ENCODE peak calls at places on chromosomes 11 and 22, in eight cellular contexts. One of them, this sample, is unnamed.

GRCh38 chr11:38226684-38227083 is 1628.6 kb upstream of the RAG2 start:
- DNase-seq in A549: no peak
- DNase-seq in aorta: no peak
- DNase-seq in Peyer's patch: no peak
- DNase-seq in AG04450: no peak
- DNase-seq in GM23248: peak
- DNase-seq in right cardiac atrium: no peak
- DNase-seq in hepatocyte: no peak
- DNase-seq in this sample: no peak

GRCh38 chr22:37282385-37282677 is at the start of gene CYTH4:
- DNase-seq in GM23248: no peak
- DNase-seq in aorta: peak
- DNase-seq in right cardiac atrium: peak
- DNase-seq in AG04450: no peak
- DNase-seq in A549: no peak
- DNase-seq in hepatocyte: no peak
- DNase-seq in Peyer's patch: peak
- DNase-seq in this sample: no peak

GRCh38 chr11:65593518-65594414 is 1.8 kb downstream of the KCNK7 start:
- DNase-seq in right cardiac atrium: peak
- DNase-seq in A549: no peak
- DNase-seq in hepatocyte: no peak
- DNase-seq in GM23248: no peak
- DNase-seq in aorta: peak
- DNase-seq in AG04450: no peak
- DNase-seq in Peyer's patch: peak
- DNase-seq in this sample: no peak

GRCh38 chr11:7600205-7600775 is 73.0 kb downstream of the CYB5R2 start:
- DNase-seq in A549: peak
- DNase-seq in Peyer's patch: peak
- DNase-seq in GM23248: peak
- DNase-seq in aorta: no peak
- DNase-seq in AG04450: peak
- DNase-seq in hepatocyte: peak
- DNase-seq in right cardiac atrium: peak
- DNase-seq in this sample: peak

GRCh38 chr11:113505046-113505445 is 29.8 kb upstream of the DRD2 start:
- DNase-seq in AG04450: no peak
- DNase-seq in Peyer's patch: no peak
- DNase-seq in aorta: no peak
- DNase-seq in A549: no peak
- DNase-seq in hepatocyte: no peak
- DNase-seq in right cardiac atrium: no peak
- DNase-seq in GM23248: peak
- DNase-seq in this sample: no peak

GRCh38 chr11:61079416-61080150 is 22.7 kb upstream of the CD5 start:
- DNase-seq in aorta: no peak
- DNase-seq in Peyer's patch: peak
- DNase-seq in A549: no peak
- DNase-seq in GM23248: no peak
- DNase-seq in AG04450: no peak
- DNase-seq in hepatocyte: no peak
- DNase-seq in right cardiac atrium: no peak
- DNase-seq in this sample: no peak

GRCh38 chr11:87072787-87073186 is 35.1 kb downstream of the TMEM135 start:
- DNase-seq in AG04450: no peak
- DNase-seq in right cardiac atrium: no peak
- DNase-seq in GM23248: no peak
- DNase-seq in hepatocyte: no peak
- DNase-seq in Peyer's patch: no peak
- DNase-seq in A549: no peak
- DNase-seq in aorta: no peak
- DNase-seq in this sample: no peak

GRCh38 chr11:57562596-57562995 is 4.9 kb downstream of the UBE2L6 start:
- DNase-seq in GM23248: no peak
- DNase-seq in hepatocyte: no peak
- DNase-seq in aorta: no peak
- DNase-seq in AG04450: no peak
- DNase-seq in right cardiac atrium: no peak
- DNase-seq in A549: peak
- DNase-seq in Peyer's patch: no peak
- DNase-seq in this sample: no peak

GRCh38 chr11:116084511-116084910 is 580.3 kb upstream of the CADM1 start:
- DNase-seq in A549: no peak
- DNase-seq in hepatocyte: no peak
- DNase-seq in Peyer's patch: no peak
- DNase-seq in aorta: no peak
- DNase-seq in right cardiac atrium: no peak
- DNase-seq in GM23248: no peak
- DNase-seq in AG04450: no peak
- DNase-seq in this sample: no peak

GRCh38 chr11:61966673-61967176 is 709 bp downstream of the FTH1 start:
- DNase-seq in GM23248: peak
- DNase-seq in A549: peak
- DNase-seq in aorta: peak
- DNase-seq in hepatocyte: no peak
- DNase-seq in AG04450: no peak
- DNase-seq in right cardiac atrium: no peak
- DNase-seq in Peyer's patch: peak
- DNase-seq in this sample: no peak

GRCh38 chr22:50403701-50404101 is 60.6 kb downstream of the PPP6R2 start:
- DNase-seq in Peyer's patch: peak
- DNase-seq in hepatocyte: peak
- DNase-seq in AG04450: no peak
- DNase-seq in right cardiac atrium: peak
- DNase-seq in aorta: peak
- DNase-seq in GM23248: no peak
- DNase-seq in A549: no peak
- DNase-seq in this sample: peak

GRCh38 chr11:90601261-90601660 is 378.4 kb upstream of the CHORDC1 start:
- DNase-seq in GM23248: no peak
- DNase-seq in Peyer's patch: no peak
- DNase-seq in aorta: no peak
- DNase-seq in A549: no peak
- DNase-seq in AG04450: no peak
- DNase-seq in right cardiac atrium: no peak
- DNase-seq in hepatocyte: no peak
- DNase-seq in this sample: no peak

GRCh38 chr22:27886843-27887151 is 32.3 kb downstream of the PITPNB start:
- DNase-seq in Peyer's patch: no peak
- DNase-seq in hepatocyte: no peak
- DNase-seq in A549: no peak
- DNase-seq in AG04450: no peak
- DNase-seq in GM23248: no peak
- DNase-seq in right cardiac atrium: no peak
- DNase-seq in aorta: no peak
- DNase-seq in this sample: no peak

GRCh38 chr22:21606775-21607174 is 23.0 kb downstream of the YDJC start:
- DNase-seq in hepatocyte: no peak
- DNase-seq in GM23248: no peak
- DNase-seq in aorta: no peak
- DNase-seq in right cardiac atrium: no peak
- DNase-seq in AG04450: no peak
- DNase-seq in Peyer's patch: no peak
- DNase-seq in A549: no peak
- DNase-seq in this sample: no peak

GRCh38 chr11:45895553-45896259 is 10.3 kb downstream of the MAPK8IP1 start:
- DNase-seq in hepatocyte: no peak
- DNase-seq in A549: no peak
- DNase-seq in AG04450: no peak
- DNase-seq in GM23248: no peak
- DNase-seq in right cardiac atrium: no peak
- DNase-seq in aorta: no peak
- DNase-seq in Peyer's patch: no peak
- DNase-seq in this sample: no peak

GRCh38 chr11:45897556-45897955 is 9.5 kb downstream of the FREY1 start:
- DNase-seq in Peyer's patch: no peak
- DNase-seq in aorta: no peak
- DNase-seq in A549: peak
- DNase-seq in hepatocyte: no peak
- DNase-seq in right cardiac atrium: no peak
- DNase-seq in GM23248: no peak
- DNase-seq in AG04450: no peak
- DNase-seq in this sample: no peak

GRCh38 chr11:45899086-45899447 is 8.0 kb downstream of the FREY1 start:
- DNase-seq in A549: no peak
- DNase-seq in aorta: no peak
- DNase-seq in GM23248: no peak
- DNase-seq in hepatocyte: no peak
- DNase-seq in Peyer's patch: no peak
- DNase-seq in right cardiac atrium: no peak
- DNase-seq in AG04450: no peak
- DNase-seq in this sample: no peak

GRCh38 chr11:45894555-45895247 is 9.2 kb downstream of the MAPK8IP1 start:
- DNase-seq in right cardiac atrium: no peak
- DNase-seq in hepatocyte: no peak
- DNase-seq in AG04450: no peak
- DNase-seq in aorta: no peak
- DNase-seq in GM23248: no peak
- DNase-seq in A549: no peak
- DNase-seq in Peyer's patch: no peak
- DNase-seq in this sample: no peak

GRCh38 chr11:45896392-45897068 is 10.5 kb downstream of the FREY1 start:
- DNase-seq in right cardiac atrium: no peak
- DNase-seq in A549: no peak
- DNase-seq in AG04450: no peak
- DNase-seq in GM23248: no peak
- DNase-seq in Peyer's patch: no peak
- DNase-seq in hepatocyte: no peak
- DNase-seq in aorta: no peak
- DNase-seq in this sample: peak
- H3K4me3 ChIP-seq in right cardiac atrium: no peak
- H3K4me3 ChIP-seq in A549: no peak
- H3K4me3 ChIP-seq in AG04450: no peak
- H3K4me3 ChIP-seq in GM23248: no peak
- H3K4me3 ChIP-seq in Peyer's patch: no peak
- H3K4me3 ChIP-seq in hepatocyte: no peak
- H3K4me3 ChIP-seq in aorta: no peak
- H3K4me3 ChIP-seq in this sample: no peak

GRCh38 chr11:93519179-93519578 is 24.0 kb downstream of the SMCO4 start:
- DNase-seq in AG04450: no peak
- DNase-seq in hepatocyte: no peak
- DNase-seq in A549: no peak
- DNase-seq in GM23248: no peak
- DNase-seq in right cardiac atrium: no peak
- DNase-seq in Peyer's patch: no peak
- DNase-seq in aorta: no peak
- DNase-seq in this sample: no peak

GRCh38 chr11:93515438-93515837 is 27.8 kb downstream of the SMCO4 start:
- DNase-seq in A549: no peak
- DNase-seq in right cardiac atrium: no peak
- DNase-seq in aorta: no peak
- DNase-seq in Peyer's patch: no peak
- DNase-seq in hepatocyte: no peak
- DNase-seq in GM23248: no peak
- DNase-seq in AG04450: no peak
- DNase-seq in this sample: no peak

GRCh38 chr11:93517611-93518010 is 25.6 kb downstream of the SMCO4 start:
- DNase-seq in A549: no peak
- DNase-seq in Peyer's patch: no peak
- DNase-seq in GM23248: no peak
- DNase-seq in right cardiac atrium: no peak
- DNase-seq in AG04450: no peak
- DNase-seq in hepatocyte: no peak
- DNase-seq in aorta: no peak
- DNase-seq in this sample: no peak

GRCh38 chr11:93518081-93518480 is 25.1 kb downstream of the SMCO4 start:
- DNase-seq in aorta: no peak
- DNase-seq in A549: no peak
- DNase-seq in right cardiac atrium: no peak
- DNase-seq in GM23248: no peak
- DNase-seq in AG04450: no peak
- DNase-seq in Peyer's patch: no peak
- DNase-seq in hepatocyte: no peak
- DNase-seq in this sample: no peak

DNA sequence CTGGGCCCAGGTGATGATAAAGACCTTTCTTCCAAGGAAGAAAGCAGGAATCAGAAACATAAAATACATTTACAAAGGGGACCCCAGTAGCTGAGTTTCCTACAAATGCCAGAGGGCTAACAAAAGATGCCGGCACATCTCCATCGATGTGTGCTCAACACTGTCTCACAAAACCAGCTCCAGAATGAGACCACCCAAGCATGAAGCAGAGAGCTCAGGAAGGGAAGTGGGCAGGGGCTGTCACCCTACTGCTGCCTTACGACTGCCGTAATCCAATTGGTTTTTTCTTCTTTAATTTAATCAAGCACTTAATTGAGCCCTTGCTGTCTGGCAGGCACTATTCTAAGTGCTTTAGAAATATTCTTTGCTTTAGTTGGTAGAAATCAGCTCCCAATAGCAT is 26.1 kb downstream of the SMCO4 start:
- DNase-seq in Peyer's patch: no peak
- DNase-seq in aorta: no peak
- DNase-seq in hepatocyte: no peak
- DNase-seq in AG04450: no peak
- DNase-seq in GM23248: no peak
- DNase-seq in right cardiac atrium: no peak
- DNase-seq in A549: no peak
- DNase-seq in this sample: no peak
- H3K27ac ChIP-seq in Peyer's patch: no peak
- H3K27ac ChIP-seq in aorta: no peak
- H3K27ac ChIP-seq in hepatocyte: no peak
- H3K27ac ChIP-seq in AG04450: no peak
- H3K27ac ChIP-seq in GM23248: no peak
- H3K27ac ChIP-seq in right cardiac atrium: no peak
- H3K27ac ChIP-seq in A549: no peak
- H3K27ac ChIP-seq in this sample: no peak

GRCh38 chr11:28569099-28569498 is 460.9 kb downstream of the METTL15 start:
- DNase-seq in hepatocyte: no peak
- DNase-seq in Peyer's patch: no peak
- DNase-seq in right cardiac atrium: no peak
- DNase-seq in aorta: no peak
- DNase-seq in AG04450: no peak
- DNase-seq in A549: no peak
- DNase-seq in GM23248: no peak
- DNase-seq in this sample: no peak

DNA sequence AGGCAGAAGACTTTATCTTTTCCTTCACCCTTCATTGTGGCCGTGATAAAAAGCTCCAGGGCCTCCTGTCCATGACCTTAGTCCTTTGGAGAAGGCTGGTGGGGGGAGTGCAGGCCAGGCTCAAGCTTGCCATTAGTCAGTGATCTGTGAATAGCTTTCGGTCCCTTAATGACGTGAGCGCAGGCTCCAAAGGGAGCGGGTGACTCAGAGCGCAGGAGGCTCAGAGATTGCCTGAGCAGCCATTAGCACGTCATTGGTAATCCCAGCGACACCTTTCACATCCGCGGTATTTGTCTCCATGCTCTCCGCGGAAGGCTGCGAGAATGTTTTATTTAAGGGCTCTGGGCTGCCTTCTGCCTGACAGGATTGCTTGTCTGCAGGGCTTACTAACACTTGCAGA is 458.5 kb downstream of the METTL15 start:
- DNase-seq in A549: peak
- DNase-seq in GM23248: peak
- DNase-seq in right cardiac atrium: peak
- DNase-seq in AG04450: peak
- DNase-seq in aorta: peak
- DNase-seq in Peyer's patch: peak
- DNase-seq in hepatocyte: peak
- DNase-seq in this sample: peak
- H3K4me3 ChIP-seq in A549: peak
- H3K4me3 ChIP-seq in GM23248: peak
- H3K4me3 ChIP-seq in right cardiac atrium: peak
- H3K4me3 ChIP-seq in AG04450: peak
- H3K4me3 ChIP-seq in aorta: peak
- H3K4me3 ChIP-seq in Peyer's patch: no peak
- H3K4me3 ChIP-seq in hepatocyte: no peak
- H3K4me3 ChIP-seq in this sample: no peak

GRCh38 chr22:20422965-20423635 is 14.5 kb downstream of the SCARF2 start:
- DNase-seq in A549: no peak
- DNase-seq in aorta: peak
- DNase-seq in hepatocyte: peak
- DNase-seq in AG04450: no peak
- DNase-seq in right cardiac atrium: peak
- DNase-seq in Peyer's patch: no peak
- DNase-seq in GM23248: peak
- DNase-seq in this sample: peak
- H3K27ac ChIP-seq in A549: no peak
- H3K27ac ChIP-seq in aorta: no peak
- H3K27ac ChIP-seq in hepatocyte: peak
- H3K27ac ChIP-seq in AG04450: peak
- H3K27ac ChIP-seq in right cardiac atrium: no peak
- H3K27ac ChIP-seq in Peyer's patch: no peak
- H3K27ac ChIP-seq in GM23248: peak
- H3K27ac ChIP-seq in this sample: no peak